ENCODE peak calls at places on chromosomes 6 and 20, in four cellular contexts. B is HepG2, E is GM12878, T is K562. P is an unnamed sample.

GRCh38 chr6:21325201-21325856 is 268.2 kb upstream of the SOX4 start:
- DNase-seq in B (no peak), T (no peak), E (no peak), P (no peak)

GRCh38 chr6:149037026-149037734 is 280.3 kb upstream of the TAB2 start:
- DNase-seq in T (no peak), E (no peak), B (no peak), P (no peak)

GRCh38 chr20:51318058-51318960 is 224.2 kb downstream of the NFATC2 start:
- DNase-seq in T (peak; percentile 73), B (peak; percentile 47), E (no peak), P (peak; percentile 32)

GRCh38 chr6:79246891-79247290 is 12.4 kb upstream of the HMGN3 start:
- DNase-seq in B (no peak), E (peak; percentile 35), T (no peak), P (no peak)

GRCh38 chr6:139017227-139017626 is 11.3 kb upstream of the ABRACL start:
- DNase-seq in B (no peak), T (no peak), E (no peak), P (no peak)

GRCh38 chr6:36977470-36977941 is 8.5 kb downstream of the MTCH1 start:
- DNase-seq in B (no peak), T (peak; percentile 67), E (no peak), P (no peak)

GRCh38 chr6:147904416-147904815 is 395.9 kb downstream of the SAMD5 start:
- DNase-seq in B (no peak), E (no peak), T (no peak), P (no peak)

GRCh38 chr6:148502773-148503135 is 160.1 kb downstream of the SASH1 start:
- DNase-seq in E (no peak), T (no peak), B (no peak), P (no peak)

GRCh38 chr6:2259002-2259494 is 13.6 kb upstream of the GMDS start:
- DNase-seq in E (no peak), B (peak; percentile 97), T (no peak), P (no peak)

GRCh38 chr20:53642196-53643030 is 48.8 kb upstream of the ZNF217 start:
- DNase-seq in B (peak; percentile 99), E (no peak), T (peak; percentile 87), P (peak; percentile 90)

GRCh38 chr6:106082735-106083398 is 3.3 kb upstream of the PRDM1 start:
- DNase-seq in T (no peak), B (no peak), E (no peak), P (no peak)

GRCh38 chr20:6651016-6651415 is 116.5 kb upstream of the BMP2 start:
- DNase-seq in B (no peak), T (no peak), E (no peak), P (no peak)

GRCh38 chr20:42852691-42853090 is 337.0 kb downstream of the PTPRT start:
- DNase-seq in T (no peak), B (no peak), E (no peak), P (no peak)

GRCh38 chr20:49579874-49580817 is 12.2 kb upstream of the PTGIS start:
- DNase-seq in E (no peak), T (no peak), B (peak; percentile 61), P (no peak)

GRCh38 chr6:21997414-21998037 is 299.3 kb downstream of the PRL start:
- DNase-seq in B (no peak), T (peak; percentile 89), E (no peak), P (no peak)

GRCh38 chr6:113181164-113181563 is 676.0 kb upstream of the MARCKS start:
- DNase-seq in E (no peak), T (no peak), B (no peak), P (no peak)

GRCh38 chr20:44010162-44010704 is 95.6 kb downstream of the TOX2 start:
- DNase-seq in T (peak; percentile 75), B (no peak), E (no peak), P (no peak)

GRCh38 chr20:50366270-50367103 is 143.7 kb upstream of the PTPN1 start:
- DNase-seq in E (no peak), T (peak; percentile 43), B (peak; percentile 100), P (peak; percentile 65)

GRCh38 chr6:15322781-15323536 is 77.1 kb downstream of the JARID2 start:
- DNase-seq in B (no peak), E (no peak), T (no peak), P (no peak)

DNA sequence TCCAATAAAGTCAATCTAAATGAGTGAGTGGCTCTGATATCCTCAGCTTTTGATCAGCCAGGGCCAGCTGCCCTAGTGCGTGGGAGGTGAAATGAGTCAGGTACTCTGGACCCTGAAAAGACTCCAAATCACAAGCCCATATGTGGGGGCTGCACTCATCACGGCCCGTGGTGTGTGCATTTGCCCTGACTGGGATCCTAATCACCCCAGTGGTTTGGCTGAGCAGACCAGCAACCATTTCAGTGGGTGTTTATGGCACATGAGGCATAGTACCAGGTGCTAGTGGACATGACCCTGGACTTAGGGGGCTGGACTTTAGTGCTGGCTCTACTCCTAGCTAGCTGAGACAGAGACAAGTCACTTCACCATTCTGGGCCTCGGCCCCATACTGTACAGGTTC is 39.4 kb downstream of the SCML4 start:
- DNase-seq in B (no peak), E (no peak), T (peak; percentile 9), P (no peak)
- TF ChIP-seq RFX5 in B (no peak), E (no peak), T (no peak), P (no peak)

GRCh38 chr20:18380908-18381529 is 85.8 kb downstream of the DZANK1 start:
- DNase-seq in T (no peak), B (no peak), E (no peak), P (no peak)
- TF ChIP-seq JUNB in T (no peak), B (no peak), E (no peak), P (no peak)

GRCh38 chr6:155528982-155529453 is 73.4 kb upstream of the NOX3 start:
- DNase-seq in B (peak; percentile 95), T (no peak), E (no peak), P (no peak)
- TF ChIP-seq KDM1A in B (no peak), T (no peak), E (no peak), P (no peak)

DNA sequence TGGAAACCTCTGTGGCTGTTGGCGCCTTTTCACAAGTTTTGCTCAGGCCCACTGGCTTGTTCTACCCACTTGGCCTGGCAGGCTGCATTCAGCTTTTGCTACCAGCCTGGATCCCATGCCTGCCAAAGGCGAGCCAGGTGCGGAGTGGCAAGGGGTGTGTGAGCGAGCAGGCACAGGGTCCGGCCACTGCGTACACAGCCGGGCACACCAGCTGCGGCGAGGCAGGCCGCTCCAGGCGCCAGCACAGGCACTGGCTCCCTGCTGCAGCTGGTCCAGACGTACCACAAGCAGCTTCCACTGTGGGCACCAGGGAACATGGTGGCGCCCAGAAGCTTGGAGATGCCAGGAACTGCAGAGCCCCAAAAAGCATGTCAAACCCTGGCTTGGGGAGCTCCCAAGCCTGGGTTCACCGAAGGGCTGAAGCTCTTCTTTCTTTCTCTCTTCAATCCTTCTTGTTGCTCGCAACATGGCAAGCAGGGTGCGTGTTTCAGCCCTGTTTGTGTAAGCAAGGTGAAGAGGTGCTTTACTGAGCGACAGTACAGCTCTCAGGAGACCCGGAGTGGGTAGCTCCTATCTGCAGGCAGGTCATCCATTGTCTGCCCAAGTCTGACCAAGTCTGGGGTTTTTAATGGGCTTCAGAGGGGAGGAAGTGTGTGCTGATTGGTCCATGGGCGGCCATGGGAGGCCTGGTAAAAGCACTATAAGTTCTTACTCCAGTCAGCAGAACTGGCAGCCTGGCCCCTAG is 32.6 kb upstream of the GRM4 start:
- DNase-seq in E (no peak), B (no peak), T (peak; percentile 42), P (no peak)
- TF ChIP-seq RFX5 in E (no peak), B (no peak), T (no peak), P (no peak)

DNA sequence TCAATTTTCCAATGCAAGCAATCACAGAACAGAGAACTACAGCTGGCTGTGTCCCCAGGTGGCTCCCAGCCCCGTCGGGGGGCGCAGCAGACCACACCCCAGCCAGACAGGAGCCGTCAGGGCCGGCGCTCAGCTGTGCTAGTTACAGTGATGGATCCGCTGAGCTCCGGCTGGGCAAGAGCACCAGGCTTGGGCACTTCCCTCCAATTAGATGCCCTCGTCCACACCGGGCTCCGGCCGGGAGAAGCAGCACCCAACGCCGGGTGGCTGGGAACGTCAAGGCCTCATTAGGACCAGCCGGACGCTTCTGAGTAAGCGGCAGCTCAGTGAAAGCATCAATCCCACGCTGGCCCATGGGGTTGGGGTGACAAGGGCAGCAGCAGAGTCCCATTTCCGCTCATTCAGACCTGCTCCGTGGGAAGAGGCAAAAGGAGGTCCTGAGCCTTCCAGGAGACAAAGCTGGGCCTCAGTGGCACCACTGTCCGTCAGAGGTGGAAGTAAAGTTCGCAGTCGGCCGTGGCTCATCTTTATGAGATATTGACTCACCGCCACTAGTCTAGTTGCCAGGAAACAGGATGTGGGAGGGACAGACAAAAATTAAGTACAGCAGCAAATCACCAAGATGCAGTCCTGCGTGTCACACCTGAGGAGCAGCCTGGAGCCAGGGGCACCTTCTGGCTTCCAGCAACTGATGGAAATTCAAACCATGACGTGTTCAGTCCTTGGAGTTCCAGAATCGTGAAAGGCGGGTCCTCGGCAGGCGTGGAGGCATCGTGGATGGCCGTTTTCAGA is 164.1 kb downstream of the TAF4 start:
- DNase-seq in B (no peak), T (no peak), E (no peak), P (no peak)
- TF ChIP-seq JUNB in B (no peak), T (no peak), E (no peak), P (no peak)

GRCh38 chr20:39986231-39986904 is 702.7 kb downstream of the MAFB start:
- DNase-seq in B (no peak), T (no peak), E (no peak), P (no peak)
- TF ChIP-seq KDM1A in B (no peak), T (no peak), E (no peak), P (no peak)

GRCh38 chr6:84643778-84644177 is 120.6 kb downstream of the TBX18 start:
- DNase-seq in E (no peak), T (no peak), B (no peak), P (peak; percentile 20)
- TF ChIP-seq RFX5 in E (no peak), T (no peak), B (no peak), P (no peak)

GRCh38 chr6:26197736-26198625 is 110.8 kb downstream of the HFE start:
- DNase-seq in B (peak; percentile 62), E (no peak), T (peak; percentile 68), P (no peak)

GRCh38 chr6:26199773-26200728 is 112.8 kb downstream of the HFE start:
- DNase-seq in T (peak; percentile 65), E (no peak), B (no peak), P (no peak)

GRCh38 chr6:26198626-26199056 is 111.4 kb downstream of the HFE start:
- DNase-seq in E (no peak), B (no peak), T (no peak), P (no peak)

GRCh38 chr6:26200918-26201721 is 113.9 kb downstream of the HFE start:
- DNase-seq in E (no peak), B (no peak), T (peak; percentile 41), P (no peak)

GRCh38 chr6:26199057-26199772 is 112.0 kb downstream of the HFE start:
- DNase-seq in B (peak; percentile 97), T (peak; percentile 95), E (peak; percentile 99), P (peak; percentile 52)
- TF ChIP-seq JUNB in B (no peak), T (no peak), E (no peak), P (no peak)

GRCh38 chr20:62208805-62209755 is 11.0 kb downstream of the HRH3 start:
- DNase-seq in B (peak; percentile 63), E (no peak), T (peak; percentile 52), P (peak; percentile 43)
- TF ChIP-seq KDM1A in B (peak; percentile 16), E (no peak), T (no peak), P (no peak)